ENCODE peak calls at places on chromosomes 7 and 10, in eight cellular contexts. S, I, B, A, T, H, W and V are unnamed samples.
A peak's percentile ranks its signal among the peaks of the same experiment; 100 is the strongest.

GRCh38 chr7:140397784-140398750 is at the start of gene SLC37A3:
- DNase-seq in S (peak; percentile 69), H (peak; percentile 44), T (peak; percentile 88), W (peak; percentile 93), A (peak; percentile 95), I (no peak), B (peak; percentile 89), V (peak; percentile 97)

GRCh38 chr7:114138587-114138986 is 219.8 kb upstream of the PPP1R3A start:
- DNase-seq in I (no peak), S (no peak), T (no peak), A (no peak), H (no peak), W (no peak), B (no peak), V (no peak)

GRCh38 chr7:2621061-2621828 is 10.5 kb upstream of the TTYH3 start:
- DNase-seq in H (no peak), S (no peak), I (no peak), B (peak; percentile 74), T (no peak), A (no peak), W (peak; percentile 54), V (no peak)

GRCh38 chr10:133179651-133180050 is 19.6 kb downstream of the KNDC1 start:
- DNase-seq in H (no peak), S (no peak), I (no peak), W (peak; percentile 42), B (no peak), A (no peak), T (no peak), V (no peak)

GRCh38 chr10:35435824-35436223 is 99.5 kb downstream of the CCNY start:
- DNase-seq in T (no peak), H (no peak), S (peak; percentile 6), I (no peak), A (no peak), W (no peak), B (no peak), V (no peak)

GRCh38 chr7:517848-518629 is 1.6 kb downstream of the PDGFA start:
- DNase-seq in A (peak; percentile 94), B (peak; percentile 86), H (no peak), T (no peak), W (peak; percentile 63), I (no peak), S (no peak), V (no peak)

GRCh38 chr7:31102973-31103850 is 51.1 kb downstream of the ADCYAP1R1 start:
- DNase-seq in T (no peak), B (no peak), I (no peak), H (no peak), W (no peak), S (no peak), A (no peak), V (no peak)

GRCh38 chr10:13614530-13615332 is 28.0 kb downstream of the PRPF18 start:
- DNase-seq in I (peak; percentile 19), W (peak; percentile 41), A (no peak), T (no peak), B (no peak), H (peak; percentile 56), S (no peak), V (no peak)

GRCh38 chr10:128494665-128495064 is 368.4 kb upstream of the MKI67 start:
- DNase-seq in H (no peak), W (no peak), T (no peak), A (no peak), I (no peak), B (no peak), S (no peak), V (no peak)

GRCh38 chr10:30467939-30468338 is 34.0 kb downstream of the MAP3K8 start:
- DNase-seq in I (no peak), W (no peak), H (no peak), T (no peak), A (no peak), S (peak; percentile 77), B (no peak), V (no peak)

GRCh38 chr7:11327633-11328032 is 354.0 kb downstream of the PHF14 start:
- DNase-seq in S (no peak), A (no peak), W (no peak), B (no peak), H (peak; percentile 5), T (no peak), I (no peak), V (no peak)

GRCh38 chr10:24951201-24952145 is 933 bp downstream of the PRTFDC1 start:
- DNase-seq in B (peak; percentile 51), S (no peak), I (no peak), H (no peak), A (peak; percentile 91), T (no peak), W (peak; percentile 40), V (no peak)

GRCh38 chr7:68246189-68246633 is 1249.6 kb downstream of the TYW1 start:
- DNase-seq in H (no peak), A (no peak), W (peak; percentile 36), I (no peak), T (no peak), S (no peak), B (no peak), V (no peak)

GRCh38 chr10:132392811-132393694 is 3.9 kb upstream of the PWWP2B start:
- DNase-seq in B (no peak), H (no peak), I (no peak), A (no peak), S (peak; percentile 61), T (no peak), W (no peak), V (no peak)

GRCh38 chr7:220151-220841 is 27.9 kb downstream of the FAM20C start:
- DNase-seq in T (no peak), I (no peak), W (peak; percentile 54), H (no peak), B (peak; percentile 24), A (no peak), S (no peak), V (no peak)

GRCh38 chr7:100048680-100049079 is 894 bp upstream of the ZSCAN21 start:
- DNase-seq in T (no peak), S (no peak), H (no peak), W (no peak), I (no peak), A (no peak), B (no peak), V (no peak)

GRCh38 chr10:43983405-43983804 is 334.7 kb upstream of the ZNF32 start:
- DNase-seq in T (no peak), B (no peak), W (no peak), A (no peak), S (no peak), H (no peak), I (no peak), V (no peak)

GRCh38 chr10:29736325-29737208 is 101.8 kb upstream of the SVIL start:
- DNase-seq in W (peak; percentile 73), S (no peak), A (no peak), T (peak; percentile 56), B (peak; percentile 75), H (no peak), I (no peak), V (peak; percentile 48)

GRCh38 chr10:91843083-91843482 is 44.9 kb downstream of the TNKS2 start:
- DNase-seq in S (no peak), T (no peak), I (no peak), B (no peak), A (no peak), H (no peak), W (no peak), V (no peak)

GRCh38 chr7:23615331-23615730 is 18.1 kb downstream of the CCDC126 start:
- DNase-seq in I (no peak), S (no peak), A (no peak), W (no peak), B (no peak), H (no peak), T (no peak), V (no peak)
- TF ChIP-seq CTCF in I (no peak), S (no peak), A (no peak), W (no peak), B (no peak), H (no peak), T (no peak), V (no peak)

GRCh38 chr7:41886257-41886905 is 183.5 kb upstream of the INHBA start:
- DNase-seq in B (peak; percentile 49), S (peak; percentile 91), T (no peak), H (peak; percentile 86), I (peak; percentile 82), A (no peak), W (no peak), V (no peak)

GRCh38 chr7:41889040-41889439 is 186.2 kb upstream of the INHBA start:
- DNase-seq in A (no peak), W (no peak), T (no peak), B (no peak), H (no peak), S (no peak), I (no peak), V (no peak)

GRCh38 chr7:41885748-41886147 is 182.9 kb upstream of the INHBA start:
- DNase-seq in B (no peak), W (no peak), T (no peak), H (no peak), I (no peak), S (no peak), A (no peak), V (no peak)

GRCh38 chr7:41886906-41887311 is 184.0 kb upstream of the INHBA start:
- DNase-seq in I (peak; percentile 85), B (peak; percentile 71), H (peak; percentile 69), T (no peak), A (no peak), S (no peak), W (no peak), V (no peak)

DNA sequence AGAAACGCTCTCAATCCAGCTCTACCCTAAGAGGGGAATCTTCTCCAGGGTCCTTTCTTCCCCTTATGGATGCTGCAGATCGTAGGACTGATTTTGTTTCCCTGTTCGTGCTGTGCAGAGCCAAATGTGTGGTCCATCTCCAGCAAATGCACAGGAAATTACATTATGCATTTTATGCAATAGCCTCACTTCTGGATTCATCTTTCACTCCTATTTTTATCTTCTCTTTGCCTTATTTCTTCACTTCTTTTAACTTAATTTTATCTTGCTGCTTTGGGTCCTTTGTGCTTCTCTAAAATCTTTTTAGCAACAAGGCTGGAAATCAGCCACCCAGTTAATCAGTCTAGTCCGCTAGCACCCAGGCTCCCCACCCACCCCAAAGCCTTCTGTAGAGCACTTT is 184.6 kb upstream of the INHBA start:
- DNase-seq in W (no peak), A (no peak), B (no peak), S (peak; percentile 47), H (no peak), T (no peak), I (no peak), V (no peak)
- TF ChIP-seq CTCF in W (no peak), A (no peak), B (no peak), S (no peak), H (no peak), T (no peak), I (no peak), V (no peak)

DNA sequence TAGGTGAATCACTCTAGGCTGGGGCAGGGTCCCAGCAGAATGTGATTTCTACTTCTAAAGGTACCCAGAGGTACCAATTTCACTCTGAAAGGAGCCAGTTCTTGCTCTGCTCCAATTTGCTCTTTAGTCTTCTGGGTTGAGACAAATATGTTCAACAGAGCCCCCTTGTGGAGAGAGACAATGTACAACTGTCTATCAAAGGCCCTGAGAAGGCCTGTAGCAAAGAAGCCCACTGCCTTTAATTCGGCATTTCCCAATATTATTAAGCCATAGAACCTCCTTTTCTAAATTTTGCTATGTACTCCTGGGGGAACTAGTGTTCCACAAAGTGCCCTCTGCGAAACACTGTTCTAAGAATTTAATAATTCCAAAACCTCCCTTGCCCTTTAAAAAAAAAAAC is 161.0 kb upstream of the BMPER start:
- DNase-seq in I (no peak), B (no peak), T (no peak), W (no peak), S (peak; percentile 55), H (no peak), A (no peak), V (no peak)
- TF ChIP-seq CTCF in I (peak; percentile 28), B (peak; percentile 53), T (peak; percentile 23), W (no peak), S (peak; percentile 46), H (peak; percentile 12), A (peak; percentile 20), V (peak; percentile 17)

GRCh38 chr7:70349031-70349430 is 750.8 kb downstream of the AUTS2 start:
- DNase-seq in S (no peak), A (no peak), T (no peak), H (no peak), B (no peak), I (no peak), W (no peak), V (no peak)
- TF ChIP-seq CTCF in S (no peak), A (no peak), T (no peak), H (no peak), B (no peak), I (no peak), W (no peak), V (no peak)